ENCODE peak calls at places on chromosomes 6 and 20, in ten cellular contexts. K, N, O, G, P, X, Q, L, T and C are unnamed samples.

GRCh38 chr6:9527679-9528286 is 887.1 kb downstream of the TFAP2A start:
- DNase-seq in K (no peak), N (no peak), O (no peak), G (no peak), P (no peak), X (no peak), Q (no peak), L (no peak), T (no peak), C (no peak)

GRCh38 chr6:52881996-52882841 is 27.3 kb downstream of the GSTA3 start:
- DNase-seq in K (peak), N (peak), O (peak), G (peak), P (peak), X (peak), Q (peak), L (peak), T (peak), C (peak)

GRCh38 chr6:15421945-15422733 is 176.3 kb downstream of the JARID2 start:
- DNase-seq in K (no peak), N (peak), O (no peak), G (no peak), P (no peak), X (no peak), Q (no peak), L (no peak), T (no peak), C (no peak)

GRCh38 chr6:108609276-108609769 is 48.6 kb downstream of the FOXO3 start:
- DNase-seq in K (peak), N (no peak), O (no peak), G (peak), P (no peak), X (peak), Q (no peak), L (peak), T (no peak), C (no peak)

GRCh38 chr6:44569931-44570385 is 182.5 kb downstream of the CDC5L start:
- DNase-seq in K (no peak), N (no peak), O (no peak), G (peak), P (no peak), X (peak), Q (no peak), L (peak), T (no peak), C (peak)

GRCh38 chr6:93407186-93407585 is 12.2 kb downstream of the EPHA7 start:
- DNase-seq in K (no peak), N (no peak), O (no peak), G (no peak), P (no peak), X (no peak), Q (no peak), L (no peak), T (no peak), C (peak)

GRCh38 chr20:24836900-24837299 is 112.2 kb upstream of the CST7 start:
- DNase-seq in K (no peak), N (no peak), O (no peak), G (no peak), P (no peak), X (no peak), Q (no peak), L (no peak), T (no peak), C (no peak)

GRCh38 chr6:5205035-5205469 is 55.7 kb downstream of the LYRM4 start:
- DNase-seq in K (no peak), N (no peak), O (no peak), G (no peak), P (no peak), X (no peak), Q (no peak), L (no peak), T (peak), C (peak)

GRCh38 chr6:150194200-150194599 is 51.4 kb downstream of the PPP1R14C start:
- DNase-seq in K (no peak), N (no peak), O (no peak), G (no peak), P (no peak), X (no peak), Q (no peak), L (no peak), T (no peak), C (no peak)

GRCh38 chr6:15147827-15148226 is 98.0 kb upstream of the JARID2 start:
- DNase-seq in K (no peak), N (no peak), O (no peak), G (no peak), P (no peak), X (no peak), Q (no peak), L (no peak), T (no peak), C (peak)

GRCh38 chr6:22349051-22349450 is 52.2 kb upstream of the PRL start:
- DNase-seq in K (no peak), N (no peak), O (no peak), G (no peak), P (no peak), X (no peak), Q (no peak), L (no peak), T (no peak), C (no peak)

GRCh38 chr6:121748850-121749249 is 313.4 kb downstream of the GJA1 start:
- DNase-seq in K (no peak), N (no peak), O (no peak), G (no peak), P (no peak), X (peak), Q (no peak), L (no peak), T (no peak), C (no peak)

GRCh38 chr20:59425572-59425971 is 125.2 kb downstream of the EDN3 start:
- DNase-seq in K (no peak), N (no peak), O (no peak), G (no peak), P (no peak), X (no peak), Q (no peak), L (no peak), T (no peak), C (no peak)

GRCh38 chr6:111096246-111096645 is 8.9 kb downstream of the SLC16A10 start:
- DNase-seq in K (no peak), N (peak), O (no peak), G (no peak), P (peak), X (no peak), Q (no peak), L (no peak), T (no peak), C (no peak)

GRCh38 chr6:108982154-108983113 is 112.2 kb downstream of the SESN1 start:
- DNase-seq in K (no peak), N (no peak), O (no peak), G (no peak), P (no peak), X (no peak), Q (no peak), L (no peak), T (no peak), C (no peak)

GRCh38 chr6:106692112-106692822 is 62.9 kb downstream of the QRSL1 start:
- DNase-seq in K (peak), N (no peak), O (peak), G (peak), P (no peak), X (peak), Q (peak), L (peak), T (no peak), C (no peak)